ENCODE peak calls at places on chromosomes 4 and X, in five cellular contexts. Y is heart right ventricle; J is activated naive CD8-positive, alpha-beta T cell treated with anti-CD3 and anti-CD28 coated beads, Interleukin-2, amount 50 U/mL, for 24 hours; R is HFFc6; F is effector CD4-positive, alpha-beta T cell. H is an unnamed sample.

GRCh38 chr4:152115794-152116193 is 355.0 kb upstream of the GATB start:
- DNase-seq in Y (no peak), J (peak; percentile 47), R (no peak), F (peak; percentile 28), H (no peak)

GRCh38 chrX:26470946-26471345 is 255.0 kb downstream of the MAGEB5 start:
- DNase-seq in Y (no peak), J (no peak), R (no peak), F (no peak), H (no peak)

GRCh38 chrX:154696328-154697045 is 43.1 kb upstream of the CTAG2 start:
- DNase-seq in Y (no peak), J (no peak), R (peak; percentile 55), F (no peak), H (no peak)

GRCh38 chr4:42420120-42420519 is 22.8 kb downstream of the SHISA3 start:
- DNase-seq in Y (no peak), J (no peak), R (no peak), F (no peak), H (no peak)

GRCh38 chr4:106583567-106583966 is 215.0 kb upstream of the GIMD1 start:
- DNase-seq in Y (no peak), J (no peak), R (peak; percentile 93), F (no peak), H (no peak)

GRCh38 chr4:16268290-16268689 is 42.0 kb upstream of the TAPT1 start:
- DNase-seq in Y (no peak), J (no peak), R (no peak), F (no peak), H (no peak)

GRCh38 chr4:159455675-159456235 is 352.9 kb downstream of the RAPGEF2 start:
- DNase-seq in Y (no peak), J (no peak), R (peak; percentile 17), F (no peak), H (no peak)

GRCh38 chr4:110224812-110225211 is 26.4 kb upstream of the ELOVL6 start:
- DNase-seq in Y (no peak), J (no peak), R (peak; percentile 17), F (no peak), H (no peak)

GRCh38 chr4:86967061-86967460 is 32.2 kb downstream of the AFF1 start:
- DNase-seq in Y (no peak), J (no peak), R (no peak), F (no peak), H (no peak)

GRCh38 chrX:101744085-101744484 is 84.4 kb upstream of the ARMCX2 start:
- DNase-seq in Y (no peak), J (no peak), R (no peak), F (no peak), H (no peak)

GRCh38 chrX:110407910-110408545 is 49.4 kb downstream of the RTL9 start:
- DNase-seq in Y (no peak), J (peak; percentile 31), R (peak; percentile 46), F (peak; percentile 57), H (peak; percentile 21)

GRCh38 chrX:149865390-149865789 is 15.6 kb upstream of the MAGEA8 start:
- DNase-seq in Y (no peak), J (no peak), R (no peak), F (no peak), H (no peak)

GRCh38 chr4:159444668-159445067 is 341.8 kb downstream of the RAPGEF2 start:
- DNase-seq in Y (no peak), J (no peak), R (peak; percentile 18), F (no peak), H (no peak)

GRCh38 chr4:87848622-87849351 is 16.0 kb downstream of the MEPE start:
- DNase-seq in Y (no peak), J (peak; percentile 22), R (peak; percentile 52), F (no peak), H (peak; percentile 67)

GRCh38 chr4:82721819-82722423 is 76.7 kb downstream of the SCD5 start:
- DNase-seq in Y (peak; percentile 27), J (peak; percentile 24), R (peak; percentile 10), F (no peak), H (peak; percentile 27)

GRCh38 chr4:83599183-83599582 is 63.3 kb downstream of the GPAT3 start:
- DNase-seq in Y (no peak), J (no peak), R (peak; percentile 50), F (no peak), H (no peak)

GRCh38 chrX:110066488-110067225 is 63.7 kb downstream of the TMEM164 start:
- DNase-seq in Y (no peak), J (no peak), R (no peak), F (no peak), H (no peak)

GRCh38 chrX:1420371-1420770 is 28.5 kb upstream of the SLC25A6 start:
- DNase-seq in Y (no peak), J (no peak), R (no peak), F (no peak), H (no peak)

GRCh38 chr4:7608043-7608442 is 173.3 kb upstream of the PSAPL1 start:
- DNase-seq in Y (no peak), J (no peak), R (no peak), F (no peak), H (peak; percentile 57)

GRCh38 chr4:160026720-160027119 is 923.8 kb downstream of the RAPGEF2 start:
- DNase-seq in Y (no peak), J (no peak), R (no peak), F (no peak), H (no peak)

GRCh38 chr4:140256335-140256734 is 102.4 kb upstream of the MAML3 start:
- DNase-seq in Y (no peak), J (no peak), R (peak; percentile 64), F (no peak), H (no peak)

GRCh38 chr4:7805533-7806079 is 134.1 kb downstream of the AFAP1 start:
- DNase-seq in Y (no peak), J (no peak), R (peak; percentile 73), F (no peak), H (no peak)

GRCh38 chr4:160202802-160203201 is 1099.9 kb downstream of the RAPGEF2 start:
- DNase-seq in Y (no peak), J (no peak), R (no peak), F (no peak), H (no peak)

GRCh38 chrX:10087391-10087790 is 69.4 kb upstream of the CLCN4 start:
- DNase-seq in Y (no peak), J (no peak), R (no peak), F (no peak), H (no peak)

GRCh38 chr4:82599336-82599735 is 37.5 kb upstream of the TMEM150C start:
- DNase-seq in Y (no peak), J (no peak), R (no peak), F (no peak), H (no peak)

GRCh38 chr4:3827616-3828492 is 61.7 kb downstream of the ADRA2C start:
- DNase-seq in Y (peak; percentile 88), J (no peak), R (no peak), F (no peak), H (peak; percentile 83)

GRCh38 chr4:118557298-118557851 is 127.8 kb upstream of the METTL14 start:
- DNase-seq in Y (no peak), J (no peak), R (peak; percentile 73), F (no peak), H (peak; percentile 13)

GRCh38 chrX:9033179-9033578 is 748 bp downstream of the FAM9B start:
- DNase-seq in Y (no peak), J (no peak), R (no peak), F (no peak), H (no peak)

GRCh38 chrX:21770631-21771321 is 12.9 kb upstream of the SMPX start:
- DNase-seq in Y (no peak), J (peak; percentile 1), R (no peak), F (no peak), H (no peak)

H was measured in cerebellum.